ENCODE peak calls at places on chromosomes 13 and 19, in seven cellular contexts. A is adrenal gland; W is progenitor cell of endocrine pancreas; K is nephron progenitor cell; Z is CD4-positive, CD25-positive, alpha-beta regulatory T cell; N is activated CD8-positive, alpha-beta memory T cell treated with anti-CD3 and anti-CD28 coated beads for 1 hour; R is dorsolateral prefrontal cortex. U is an unnamed sample.
A peak's percentile ranks its signal among the peaks of the same experiment; 100 is the strongest.

GRCh38 chr19:51043497-51043896 is 8.7 kb upstream of the KLK12 start:
- DNase-seq in A (no peak), W (no peak), K (no peak), Z (no peak), N (no peak), R (no peak), U (no peak)

GRCh38 chr13:113186061-113186900 is 22.2 kb downstream of the PCID2 start:
- DNase-seq in A (no peak), W (no peak), K (no peak), Z (no peak), N (no peak), R (no peak), U (no peak)

GRCh38 chr19:38877781-38878574 is at the start of gene RINL:
- DNase-seq in A (no peak), W (no peak), K (no peak), Z (peak; percentile 72), N (peak; percentile 32), R (no peak), U (peak; percentile 97)

GRCh38 chr19:6744381-6745288 is 5.2 kb downstream of the TRIP10 start:
- DNase-seq in A (peak; percentile 85), W (no peak), K (no peak), Z (no peak), N (no peak), R (peak; percentile 36), U (peak; percentile 80)

GRCh38 chr19:50858896-50859295 is 4.2 kb downstream of the KLK3 start:
- DNase-seq in A (no peak), W (no peak), K (no peak), Z (no peak), N (no peak), R (no peak), U (peak; percentile 53)

GRCh38 chr13:90868321-90868920 is 479.1 kb upstream of the MIR17HG start:
- DNase-seq in A (peak; percentile 33), W (no peak), K (peak; percentile 31), Z (no peak), N (no peak), R (no peak), U (peak; percentile 55)

GRCh38 chr13:102687520-102687919 is 7.3 kb downstream of the METTL21C start:
- DNase-seq in A (no peak), W (no peak), K (no peak), Z (no peak), N (no peak), R (no peak), U (no peak)

GRCh38 chr19:2922987-2923386 is 21.8 kb downstream of the ZNF77 start:
- DNase-seq in A (no peak), W (no peak), K (no peak), Z (no peak), N (no peak), R (no peak), U (peak; percentile 25)

GRCh38 chr13:27338816-27339215 is 68.2 kb downstream of the RASL11A start:
- DNase-seq in A (no peak), W (no peak), K (no peak), Z (no peak), N (no peak), R (no peak), U (peak; percentile 58)

GRCh38 chr19:5302396-5302795 is 38.2 kb downstream of the PTPRS start:
- DNase-seq in A (no peak), W (no peak), K (no peak), Z (no peak), N (no peak), R (no peak), U (no peak)

GRCh38 chr19:41641879-41642485 is 15.1 kb upstream of the CEACAM4 start:
- DNase-seq in A (peak; percentile 56), W (no peak), K (peak; percentile 53), Z (peak; percentile 76), N (peak; percentile 24), R (peak; percentile 27), U (peak; percentile 98)

GRCh38 chr19:38656171-38656981 is 8.9 kb downstream of the ACTN4 start:
- DNase-seq in A (no peak), W (no peak), K (no peak), Z (peak; percentile 79), N (no peak), R (no peak), U (peak; percentile 57)

GRCh38 chr19:17926044-17926443 is 6.8 kb upstream of the CCDC124 start:
- DNase-seq in A (no peak), W (no peak), K (no peak), Z (no peak), N (no peak), R (no peak), U (no peak)

GRCh38 chr13:52162279-52163101 is 3.1 kb upstream of the NEK3 start:
- DNase-seq in A (no peak), W (no peak), K (no peak), Z (no peak), N (no peak), R (no peak), U (peak; percentile 69)

GRCh38 chr13:50387124-50387581 is 371.9 kb downstream of the KCNRG start:
- DNase-seq in A (no peak), W (no peak), K (peak; percentile 46), Z (peak; percentile 38), N (no peak), R (peak; percentile 36), U (peak; percentile 53)

GRCh38 chr13:42001580-42001979 is 40.7 kb upstream of the VWA8 start:
- DNase-seq in A (no peak), W (no peak), K (peak; percentile 9), Z (no peak), N (no peak), R (no peak), U (no peak)

GRCh38 chr19:51351266-51351990 is 9.5 kb upstream of the VSIG10L start:
- DNase-seq in A (no peak), W (no peak), K (no peak), Z (no peak), N (no peak), R (no peak), U (no peak)

U was measured in HT-29.